ENCODE peak calls at places on chromosomes 3 and 15, in four cellular contexts. One of them, this sample, is unnamed.

GRCh38 chr15:70399204-70399603 is 301.5 kb upstream of the TLE3 start:
- DNase-seq in K562: no peak
- DNase-seq in A549: no peak
- DNase-seq in GM12878: no peak
- DNase-seq in this sample: no peak

GRCh38 chr3:13537926-13538325 is 11.0 kb upstream of the FBLN2 start:
- DNase-seq in A549: peak
- DNase-seq in GM12878: no peak
- DNase-seq in K562: peak
- DNase-seq in this sample: no peak

GRCh38 chr15:93942140-93942808 is 289.1 kb upstream of the MCTP2 start:
- DNase-seq in GM12878: no peak
- DNase-seq in K562: no peak
- DNase-seq in A549: no peak
- DNase-seq in this sample: no peak

GRCh38 chr3:160999268-160999667 is 105.9 kb downstream of the B3GALNT1 start:
- DNase-seq in A549: no peak
- DNase-seq in K562: no peak
- DNase-seq in GM12878: no peak
- DNase-seq in this sample: no peak

GRCh38 chr3:148883163-148883562 is 18.1 kb downstream of the CPA3 start:
- DNase-seq in K562: no peak
- DNase-seq in GM12878: no peak
- DNase-seq in A549: no peak
- DNase-seq in this sample: no peak

GRCh38 chr3:172516318-172517214 is 6.7 kb downstream of the TNFSF10 start:
- DNase-seq in GM12878: no peak
- DNase-seq in A549: peak
- DNase-seq in K562: no peak
- DNase-seq in this sample: no peak

GRCh38 chr3:51942603-51943450 is 664 bp downstream of the PARP3 start:
- DNase-seq in GM12878: peak
- DNase-seq in K562: peak
- DNase-seq in A549: peak
- DNase-seq in this sample: peak

GRCh38 chr15:56460046-56460445 is 4.9 kb downstream of the MNS1 start:
- DNase-seq in A549: no peak
- DNase-seq in GM12878: no peak
- DNase-seq in K562: no peak
- DNase-seq in this sample: no peak

GRCh38 chr3:72395654-72396415 is 452.4 kb downstream of the SHQ1 start:
- DNase-seq in A549: no peak
- DNase-seq in K562: no peak
- DNase-seq in GM12878: no peak
- DNase-seq in this sample: no peak

GRCh38 chr15:85717212-85717611 is 77.5 kb downstream of the KLHL25 start:
- DNase-seq in GM12878: no peak
- DNase-seq in A549: no peak
- DNase-seq in K562: no peak
- DNase-seq in this sample: no peak

GRCh38 chr3:12454076-12454807 is 30.0 kb upstream of the TSEN2 start:
- DNase-seq in A549: no peak
- DNase-seq in K562: no peak
- DNase-seq in GM12878: no peak
- DNase-seq in this sample: no peak

GRCh38 chr3:11195201-11195600 is 40.9 kb downstream of the HRH1 start:
- DNase-seq in GM12878: no peak
- DNase-seq in A549: no peak
- DNase-seq in K562: no peak
- DNase-seq in this sample: no peak

GRCh38 chr3:97719156-97719821 is 45.3 kb upstream of the ARL6 start:
- DNase-seq in A549: peak
- DNase-seq in K562: peak
- DNase-seq in GM12878: peak
- DNase-seq in this sample: peak

GRCh38 chr3:100554373-100554676 is 55.1 kb upstream of the ADGRG7 start:
- DNase-seq in A549: no peak
- DNase-seq in GM12878: no peak
- DNase-seq in K562: no peak
- DNase-seq in this sample: no peak

GRCh38 chr15:91128028-91128427 is 28.0 kb downstream of the SV2B start:
- DNase-seq in A549: no peak
- DNase-seq in K562: no peak
- DNase-seq in GM12878: no peak
- DNase-seq in this sample: no peak

GRCh38 chr15:89912145-89912673 is 543 bp downstream of the ARPIN start:
- DNase-seq in K562: no peak
- DNase-seq in GM12878: no peak
- DNase-seq in A549: peak
- DNase-seq in this sample: no peak

GRCh38 chr3:147616998-147617619 is 207.9 kb downstream of the ZIC1 start:
- DNase-seq in GM12878: no peak
- DNase-seq in A549: peak
- DNase-seq in K562: no peak
- DNase-seq in this sample: peak

GRCh38 chr3:52193059-52193458 is 4.9 kb upstream of the ALAS1 start:
- DNase-seq in GM12878: no peak
- DNase-seq in K562: no peak
- DNase-seq in A549: peak
- DNase-seq in this sample: no peak

GRCh38 chr15:36363335-36363734 is 216.1 kb upstream of the CDIN1 start:
- DNase-seq in A549: peak
- DNase-seq in GM12878: no peak
- DNase-seq in K562: no peak
- DNase-seq in this sample: no peak

GRCh38 chr15:100242989-100243388 is 98.8 kb downstream of the ADAMTS17 start:
- DNase-seq in A549: no peak
- DNase-seq in K562: no peak
- DNase-seq in GM12878: no peak
- DNase-seq in this sample: no peak

GRCh38 chr15:43095243-43095642 is 10.6 kb downstream of the UBR1 start:
- DNase-seq in A549: no peak
- DNase-seq in K562: peak
- DNase-seq in GM12878: no peak
- DNase-seq in this sample: no peak

GRCh38 chr15:32872606-32873291 is 154.9 kb downstream of the GREM1 start:
- DNase-seq in GM12878: no peak
- DNase-seq in K562: no peak
- DNase-seq in A549: no peak
- DNase-seq in this sample: no peak

GRCh38 chr15:64635486-64635815 is 139.9 kb downstream of the RBPMS2 start:
- DNase-seq in A549: peak
- DNase-seq in K562: no peak
- DNase-seq in GM12878: peak
- DNase-seq in this sample: peak

GRCh38 chr3:170033489-170033888 is 4.3 kb upstream of the GPR160 start:
- DNase-seq in K562: no peak
- DNase-seq in A549: peak
- DNase-seq in GM12878: no peak
- DNase-seq in this sample: no peak

GRCh38 chr3:119011528-119011927 is 23.1 kb downstream of the IGSF11 start:
- DNase-seq in K562: no peak
- DNase-seq in GM12878: no peak
- DNase-seq in A549: no peak
- DNase-seq in this sample: no peak

GRCh38 chr3:170792511-170792910 is 77.5 kb downstream of the RPL22L1 start:
- DNase-seq in A549: no peak
- DNase-seq in K562: no peak
- DNase-seq in GM12878: no peak
- DNase-seq in this sample: no peak

GRCh38 chr3:132660056-132660744 is at the start of gene UBA5:
- DNase-seq in K562: peak
- DNase-seq in A549: peak
- DNase-seq in GM12878: peak
- DNase-seq in this sample: peak

GRCh38 chr3:154177406-154177805 is 56.2 kb downstream of the ARHGEF26 start:
- DNase-seq in K562: no peak
- DNase-seq in GM12878: no peak
- DNase-seq in A549: no peak
- DNase-seq in this sample: no peak

GRCh38 chr3:133966954-133967353 is 62.8 kb downstream of the SLCO2A1 start:
- DNase-seq in A549: no peak
- DNase-seq in K562: no peak
- DNase-seq in GM12878: no peak
- DNase-seq in this sample: no peak

GRCh38 chr3:133963657-133964396 is 65.9 kb downstream of the SLCO2A1 start:
- DNase-seq in A549: no peak
- DNase-seq in K562: no peak
- DNase-seq in GM12878: no peak
- DNase-seq in this sample: no peak

GRCh38 chr3:133964547-133964946 is 65.2 kb downstream of the SLCO2A1 start:
- DNase-seq in A549: peak
- DNase-seq in GM12878: no peak
- DNase-seq in K562: no peak
- DNase-seq in this sample: peak

GRCh38 chr3:133965906-133966305 is 63.8 kb downstream of the SLCO2A1 start:
- DNase-seq in K562: no peak
- DNase-seq in GM12878: no peak
- DNase-seq in A549: no peak
- DNase-seq in this sample: no peak

DNA sequence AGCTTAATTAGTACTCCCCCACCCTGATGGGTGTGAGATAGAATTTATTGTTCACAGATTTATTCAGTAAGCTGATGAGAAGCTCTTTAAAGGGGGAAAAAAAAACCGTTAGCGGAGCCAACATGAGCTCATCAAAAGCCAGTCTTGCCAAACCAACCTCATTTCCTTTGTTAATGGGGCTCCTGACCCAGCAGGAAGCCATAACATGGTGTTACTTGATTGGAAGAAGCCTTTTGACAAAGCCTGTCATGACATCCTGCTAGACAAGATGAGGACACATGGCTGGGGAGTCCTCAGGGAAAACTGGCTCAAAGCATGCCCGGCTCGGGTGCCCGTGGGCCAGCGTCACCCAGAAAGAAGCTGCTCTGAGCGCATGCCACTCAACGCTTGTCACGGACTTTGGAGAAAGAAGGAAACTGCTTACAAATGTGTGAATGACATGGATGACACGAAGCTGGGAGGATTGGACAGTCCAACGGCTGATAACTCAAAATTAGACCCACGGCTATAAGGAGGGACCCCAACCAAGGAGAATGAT is 64.6 kb downstream of the SLCO2A1 start:
- DNase-seq in A549: no peak
- DNase-seq in GM12878: no peak
- DNase-seq in K562: no peak
- DNase-seq in this sample: no peak
- TF ChIP-seq POLR2AphosphoS2 in A549: no peak
- TF ChIP-seq POLR2AphosphoS2 in GM12878: no peak
- TF ChIP-seq POLR2AphosphoS2 in K562: no peak
- TF ChIP-seq POLR2AphosphoS2 in this sample: no peak

DNA sequence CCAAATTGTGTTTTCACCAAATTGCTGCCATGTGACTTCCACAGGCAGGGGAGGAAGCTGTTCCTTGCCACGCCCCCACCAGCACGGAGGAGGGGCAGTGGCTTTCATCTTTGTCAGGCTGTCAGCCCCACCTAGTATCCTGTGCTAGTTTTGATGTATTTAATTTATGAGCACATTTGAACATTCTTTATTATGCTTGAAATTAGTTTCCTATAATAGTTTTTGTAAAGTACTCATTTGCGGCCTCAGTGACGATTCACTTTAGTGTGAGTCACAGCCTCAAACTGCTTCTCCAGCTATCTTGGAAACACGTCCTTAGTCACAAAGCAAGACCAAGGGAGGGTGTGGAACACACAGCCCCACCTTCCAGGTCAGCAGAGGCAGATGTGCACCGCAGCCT is 239.9 kb upstream of the ATP10A start:
- DNase-seq in A549: no peak
- DNase-seq in GM12878: no peak
- DNase-seq in K562: peak
- DNase-seq in this sample: no peak
- TF ChIP-seq POLR2AphosphoS2 in A549: no peak
- TF ChIP-seq POLR2AphosphoS2 in GM12878: no peak
- TF ChIP-seq POLR2AphosphoS2 in K562: no peak
- TF ChIP-seq POLR2AphosphoS2 in this sample: no peak

DNA sequence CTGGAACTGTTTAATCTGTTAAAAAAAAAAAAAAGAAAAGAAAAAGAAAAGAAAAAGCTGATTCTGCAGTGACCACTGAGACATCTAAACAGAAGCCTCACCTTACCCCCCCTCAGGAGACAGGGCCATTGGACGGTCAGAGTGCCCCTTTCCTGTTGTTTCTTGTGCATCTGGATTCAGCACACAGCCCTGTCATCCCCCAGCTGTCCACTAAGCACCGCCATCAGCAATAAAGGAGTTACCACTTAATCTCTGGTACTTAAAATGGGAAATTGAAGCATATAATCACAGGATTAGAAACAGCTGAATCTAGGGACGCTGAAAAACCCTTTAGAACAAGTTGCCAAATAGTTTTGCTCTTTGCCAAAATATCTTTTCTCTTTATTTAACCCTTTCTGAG is 62.5 kb downstream of the TRIM69 start:
- DNase-seq in GM12878: no peak
- DNase-seq in K562: peak
- DNase-seq in A549: peak
- DNase-seq in this sample: peak
- TF ChIP-seq POLR2AphosphoS2 in GM12878: no peak
- TF ChIP-seq POLR2AphosphoS2 in K562: no peak
- TF ChIP-seq POLR2AphosphoS2 in A549: no peak
- TF ChIP-seq POLR2AphosphoS2 in this sample: no peak

GRCh38 chr15:39936187-39936586 is 2.3 kb downstream of the EIF2AK4 start:
- DNase-seq in K562: no peak
- DNase-seq in A549: no peak
- DNase-seq in GM12878: no peak
- DNase-seq in this sample: no peak

GRCh38 chr15:39931615-39932014 is 2.3 kb upstream of the EIF2AK4 start:
- DNase-seq in K562: no peak
- DNase-seq in A549: no peak
- DNase-seq in GM12878: no peak
- DNase-seq in this sample: no peak

GRCh38 chr15:39936681-39937080 is 2.8 kb downstream of the EIF2AK4 start:
- DNase-seq in K562: no peak
- DNase-seq in GM12878: no peak
- DNase-seq in A549: no peak
- DNase-seq in this sample: no peak

GRCh38 chr15:39935241-39935640 is 1.3 kb downstream of the EIF2AK4 start:
- DNase-seq in K562: no peak
- DNase-seq in GM12878: no peak
- DNase-seq in A549: no peak
- DNase-seq in this sample: no peak

DNA sequence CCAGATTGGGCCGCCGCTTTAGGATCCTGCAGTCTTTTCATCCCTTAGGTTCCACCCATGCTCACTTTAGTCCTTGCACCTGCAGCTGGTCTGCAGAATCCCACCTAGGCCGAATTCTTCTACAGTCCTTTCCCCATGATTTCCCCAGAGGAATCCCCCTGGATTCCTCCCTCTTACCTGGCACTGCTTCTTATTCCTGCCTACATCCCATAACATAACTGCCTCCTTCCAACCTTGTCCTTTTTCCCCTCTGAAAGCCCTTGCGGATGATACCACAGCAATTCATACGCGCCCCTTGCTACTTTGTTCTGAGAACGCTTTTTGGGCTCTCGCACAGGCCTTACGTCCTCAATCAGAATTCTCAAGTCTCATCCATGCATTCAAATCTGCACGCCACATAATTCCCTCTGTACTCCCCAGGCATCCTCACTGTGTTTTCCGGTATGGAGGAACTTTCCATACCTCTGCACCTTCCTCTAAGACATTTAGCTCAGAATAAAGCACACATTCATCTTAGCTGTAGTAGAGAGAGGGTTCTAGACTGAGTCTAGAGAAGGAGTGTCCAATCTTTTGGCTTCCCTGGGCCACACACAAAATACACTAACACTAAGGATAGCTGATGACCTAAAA is 615 bp downstream of the EIF2AK4 start:
- DNase-seq in GM12878: no peak
- DNase-seq in A549: no peak
- DNase-seq in K562: no peak
- DNase-seq in this sample: peak
- TF ChIP-seq POLR2AphosphoS2 in GM12878: no peak
- TF ChIP-seq POLR2AphosphoS2 in A549: no peak
- TF ChIP-seq POLR2AphosphoS2 in K562: no peak
- TF ChIP-seq POLR2AphosphoS2 in this sample: no peak

This sample was measured in HepG2.